ENCODE peak calls at places on chromosomes 12 and 14, in five cellular contexts. F is stomach, S is H1, K is IMR-90, Y is A549. Z is an unnamed sample.

GRCh38 chr14:56474419-56475022 is 105.1 kb upstream of the TMEM260 start:
- DNase-seq in F (no peak), S (no peak), K (peak; percentile 41), Y (peak; percentile 19), Z (no peak)

GRCh38 chr14:75299064-75299463 is 20.4 kb downstream of the FOS start:
- DNase-seq in F (no peak), S (no peak), K (no peak), Y (no peak), Z (peak; percentile 87)

GRCh38 chr12:120659151-120659525 is 18.7 kb downstream of the CABP1 start:
- DNase-seq in F (no peak), S (no peak), K (no peak), Y (no peak), Z (no peak)

GRCh38 chr14:93857500-93857899 is 69.2 kb upstream of the PRIMA1 start:
- DNase-seq in F (no peak), S (no peak), K (no peak), Y (no peak), Z (no peak)

GRCh38 chr12:127235771-127236170 is 1031.2 kb upstream of the TMEM132C start:
- DNase-seq in F (no peak), S (no peak), K (no peak), Y (no peak), Z (no peak)

GRCh38 chr14:93286212-93286890 is 46.5 kb downstream of the BTBD7 start:
- DNase-seq in F (no peak), S (no peak), K (peak; percentile 14), Y (no peak), Z (no peak)

GRCh38 chr12:108731866-108732461 is 646 bp upstream of the CORO1C start:
- DNase-seq in F (peak; percentile 100), S (peak; percentile 100), K (peak; percentile 97), Y (peak; percentile 97), Z (peak; percentile 100)

GRCh38 chr12:114636723-114637480 is 47.1 kb downstream of the TBX3 start:
- DNase-seq in F (no peak), S (no peak), K (peak; percentile 19), Y (peak; percentile 58), Z (no peak)

GRCh38 chr12:2629051-2629450 is 165.7 kb upstream of the FKBP4 start:
- DNase-seq in F (no peak), S (no peak), K (no peak), Y (no peak), Z (no peak)

GRCh38 chr12:90120627-90121026 is 412.0 kb upstream of the ATP2B1 start:
- DNase-seq in F (no peak), S (no peak), K (no peak), Y (no peak), Z (no peak)

GRCh38 chr12:82359115-82359478 is 768 bp downstream of the METTL25 start:
- DNase-seq in F (no peak), S (no peak), K (no peak), Y (no peak), Z (peak; percentile 10)

GRCh38 chr14:68884031-68885030 is 91.5 kb upstream of the ZFP36L1 start:
- DNase-seq in F (no peak), S (no peak), K (peak; percentile 96), Y (peak; percentile 79), Z (no peak)

GRCh38 chr12:116639765-116640164 is 80.6 kb downstream of the MAP1LC3B2 start:
- DNase-seq in F (no peak), S (no peak), K (no peak), Y (no peak), Z (no peak)

GRCh38 chr12:104507672-104508071 is 50.9 kb downstream of the CHST11 start:
- DNase-seq in F (no peak), S (no peak), K (no peak), Y (no peak), Z (no peak)

GRCh38 chr12:12723681-12724420 is 6.7 kb downstream of the CDKN1B start:
- DNase-seq in F (peak; percentile 44), S (peak; percentile 71), K (peak; percentile 25), Y (peak; percentile 21), Z (peak; percentile 74)

GRCh38 chr14:105479438-105480164 is 5.0 kb downstream of the CRIP2 start:
- DNase-seq in F (no peak), S (no peak), K (no peak), Y (no peak), Z (peak; percentile 47)

GRCh38 chr14:100069161-100069800 is 4.1 kb downstream of the EVL start:
- DNase-seq in F (no peak), S (no peak), K (no peak), Y (no peak), Z (no peak)

GRCh38 chr14:20477211-20477876 is 8.1 kb downstream of the PNP start:
- DNase-seq in F (peak; percentile 73), S (no peak), K (peak; percentile 73), Y (no peak), Z (no peak)

GRCh38 chr12:21666722-21667121 is 9.1 kb upstream of the LDHB start:
- DNase-seq in F (no peak), S (no peak), K (no peak), Y (no peak), Z (no peak)

GRCh38 chr12:27975222-27976136 is 2.9 kb upstream of the PTHLH start:
- DNase-seq in F (no peak), S (peak; percentile 78), K (peak; percentile 72), Y (no peak), Z (peak; percentile 55)

GRCh38 chr12:118371354-118372282 is 1.1 kb downstream of the TAOK3 start:
- DNase-seq in F (no peak), S (peak; percentile 62), K (no peak), Y (peak; percentile 16), Z (peak; percentile 18)

GRCh38 chr12:7060353-7060954 is at the start of gene C1S:
- DNase-seq in F (peak; percentile 39), S (peak; percentile 63), K (peak; percentile 99), Y (peak; percentile 93), Z (peak; percentile 80)

GRCh38 chr12:88325076-88325827 is 183.1 kb downstream of the TMTC3 start:
- DNase-seq in F (no peak), S (no peak), K (peak; percentile 98), Y (peak; percentile 16), Z (peak; percentile 12)

GRCh38 chr14:83172363-83172762 is 1638.7 kb upstream of the SEL1L start:
- DNase-seq in F (no peak), S (no peak), K (peak; percentile 89), Y (no peak), Z (no peak)

GRCh38 chr14:50658203-50658602 is 9.9 kb downstream of the SAV1 start:
- DNase-seq in F (peak; percentile 43), S (no peak), K (peak; percentile 72), Y (no peak), Z (no peak)

GRCh38 chr14:33480589-33481184 is 470.2 kb downstream of the EGLN3 start:
- DNase-seq in F (no peak), S (no peak), K (no peak), Y (no peak), Z (no peak)

GRCh38 chr12:120735181-120735580 is 9.6 kb downstream of the ACADS start:
- DNase-seq in F (no peak), S (no peak), K (no peak), Y (no peak), Z (no peak)

GRCh38 chr12:118763239-118763638 is 218.1 kb upstream of the SRRM4 start:
- DNase-seq in F (no peak), S (no peak), K (no peak), Y (no peak), Z (no peak)

GRCh38 chr12:68403296-68403695 is 71.1 kb upstream of the MDM1 start:
- DNase-seq in F (no peak), S (no peak), K (no peak), Y (no peak), Z (no peak)

GRCh38 chr12:57320639-57321038 is 69.7 kb upstream of the STAC3 start:
- DNase-seq in F (no peak), S (no peak), K (peak; percentile 17), Y (no peak), Z (no peak)
- H3K4me3 ChIP-seq in F (no peak overlapping the region), S (no peak overlapping the region), K (no peak overlapping the region), Y (no peak overlapping the region), Z (no peak overlapping the region)

DNA sequence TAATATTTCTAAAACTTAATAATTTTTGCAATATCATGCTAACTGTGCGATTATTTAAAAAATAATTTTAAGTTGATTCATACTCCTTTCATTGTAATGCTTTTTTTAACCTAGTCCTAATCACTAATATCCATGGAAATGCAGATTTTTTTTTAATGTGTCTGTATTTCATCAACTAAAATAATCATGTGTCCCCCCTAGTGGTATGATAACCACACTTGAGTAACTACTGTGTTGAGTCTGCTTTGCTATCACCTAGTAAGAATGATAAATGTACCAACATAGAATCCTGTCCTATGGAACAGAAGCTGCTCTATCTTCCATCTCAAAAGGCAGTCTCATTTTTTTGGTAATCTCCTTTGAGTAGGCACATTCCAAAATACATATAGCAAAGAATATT is 19.1 kb upstream of the SYNE2 start:
- DNase-seq in F (no peak), S (no peak), K (no peak), Y (no peak), Z (no peak)
- TF ChIP-seq POLR2A in F (no peak), S (no peak), K (no peak), Y (no peak), Z (no peak)

GRCh38 chr12:42308390-42308789 is 17.5 kb downstream of the ZCRB1 start:
- DNase-seq in F (no peak), S (no peak), K (no peak), Y (no peak), Z (no peak)

GRCh38 chr12:42306297-42306696 is 19.6 kb downstream of the ZCRB1 start:
- DNase-seq in F (no peak), S (no peak), K (no peak), Y (no peak), Z (no peak)

GRCh38 chr12:42315108-42315507 is 10.8 kb downstream of the ZCRB1 start:
- DNase-seq in F (no peak), S (no peak), K (no peak), Y (no peak), Z (no peak)

DNA sequence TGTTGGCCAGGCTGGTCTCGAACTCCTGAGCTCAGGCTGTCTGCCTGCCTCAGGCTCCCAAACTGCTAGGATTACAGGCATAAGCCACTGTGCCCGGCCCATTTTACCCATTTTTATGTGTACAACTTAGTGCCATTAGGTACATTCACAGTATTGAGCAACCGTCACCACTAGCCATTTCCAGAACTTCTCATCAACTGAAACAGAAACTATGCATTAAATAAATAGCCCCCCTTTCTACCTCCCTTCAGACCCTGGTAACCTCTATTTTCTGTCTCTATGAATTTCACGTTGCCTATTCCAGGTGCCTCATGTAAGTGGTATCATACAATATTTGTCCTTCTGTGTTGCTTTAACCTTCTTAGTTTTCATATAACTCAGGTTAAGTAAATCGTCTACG is 15.9 kb downstream of the ZCRB1 start:
- DNase-seq in F (no peak), S (no peak), K (no peak), Y (no peak), Z (no peak)
- H3K4me3 ChIP-seq in F (no peak overlapping the region), S (no peak overlapping the region), K (no peak overlapping the region), Y (no peak overlapping the region), Z (no peak overlapping the region)

DNA sequence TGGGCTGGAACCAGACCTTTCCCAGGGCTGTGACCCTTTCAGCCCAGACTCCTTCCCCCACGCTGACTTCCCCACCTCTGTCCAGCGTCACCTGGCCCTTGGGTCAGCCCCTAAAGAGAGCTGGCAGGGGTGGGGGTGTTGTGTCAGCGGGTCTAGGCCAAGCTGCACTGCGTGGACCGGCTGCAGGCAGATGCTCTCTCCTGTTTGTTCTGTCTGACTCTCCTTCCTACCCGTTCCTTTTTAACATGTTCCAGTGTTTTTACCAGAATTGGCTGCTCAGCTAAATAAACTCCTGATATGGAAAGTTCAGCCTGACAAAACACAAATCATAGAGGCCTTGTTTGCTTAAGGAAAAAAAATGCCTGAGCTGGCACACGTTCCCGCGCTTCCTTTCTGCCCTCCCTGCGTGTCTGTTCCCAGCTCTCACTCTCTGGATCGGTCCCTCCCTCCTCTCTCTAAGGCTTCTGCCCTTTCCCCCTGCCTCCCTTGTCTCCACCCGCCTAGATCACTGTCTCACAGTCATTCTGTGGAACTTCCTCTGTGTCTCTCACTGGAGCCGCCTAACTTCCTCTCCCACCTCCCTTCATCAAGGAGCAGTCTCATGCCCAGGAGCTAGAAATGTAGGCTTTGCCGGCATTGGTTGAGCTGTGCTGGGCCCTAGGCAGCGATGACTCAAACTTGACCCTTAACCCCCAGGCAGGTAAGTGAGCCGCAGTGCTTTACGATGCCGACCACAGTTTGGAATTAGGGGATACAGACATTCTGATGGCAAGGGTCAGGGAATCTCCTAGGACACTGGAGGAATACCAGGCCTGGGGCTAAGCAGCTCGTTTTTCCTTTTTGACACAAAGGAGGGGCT is 15.5 kb upstream of the MLXIP start:
- DNase-seq in F (peak; percentile 75), S (no peak), K (peak; percentile 66), Y (peak; percentile 51), Z (peak; percentile 78)
- TF ChIP-seq POLR2A in F (no peak), S (no peak), K (no peak), Y (no peak), Z (peak; percentile 18)